ENCODE peak calls at places on chromosomes 16 and 17, in five cellular contexts. F is small intestine, E is heart right ventricle, K is K562, G is lower lobe of right lung. O is an unnamed sample.

GRCh38 chr17:73323622-73324455 is 12.0 kb upstream of the CDC42EP4 start:
- DNase-seq in F (no peak), E (no peak), K (no peak), G (no peak), O (no peak)

GRCh38 chr16:12229759-12230594 is 253.4 kb downstream of the SNX29 start:
- DNase-seq in F (peak; percentile 42), E (no peak), K (no peak), G (no peak), O (no peak)

GRCh38 chr17:4182043-4182442 is 39.0 kb downstream of the CYB5D2 start:
- DNase-seq in F (no peak), E (no peak), K (no peak), G (no peak), O (no peak)

GRCh38 chr17:10447035-10447931 is 22.1 kb downstream of the MYH4 start:
- DNase-seq in F (peak; percentile 90), E (no peak), K (no peak), G (no peak), O (no peak)

GRCh38 chr16:4175849-4176248 is 59.6 kb upstream of the ADCY9 start:
- DNase-seq in F (peak; percentile 30), E (no peak), K (no peak), G (no peak), O (no peak)

GRCh38 chr17:920190-920589 is 59.4 kb downstream of the NXN start:
- DNase-seq in F (no peak), E (no peak), K (no peak), G (no peak), O (no peak)

GRCh38 chr17:48541574-48542113 is 3.3 kb downstream of the HOXB2 start:
- DNase-seq in F (no peak), E (peak; percentile 45), K (peak; percentile 54), G (no peak), O (no peak)

GRCh38 chr17:46157443-46158107 is 35.7 kb downstream of the KANSL1 start:
- DNase-seq in F (no peak), E (no peak), K (no peak), G (no peak), O (no peak)

GRCh38 chr17:80827646-80828643 is 163.7 kb upstream of the CHMP6 start:
- DNase-seq in F (no peak), E (no peak), K (no peak), G (no peak), O (no peak)

GRCh38 chr16:23280483-23280967 is 21.6 kb upstream of the SCNN1B start:
- DNase-seq in F (no peak), E (no peak), K (no peak), G (no peak), O (no peak)

GRCh38 chr16:8533509-8533908 is 56.8 kb downstream of the TMEM114 start:
- DNase-seq in F (no peak), E (no peak), K (no peak), G (no peak), O (no peak)

GRCh38 chr17:49112936-49113335 is 19.6 kb upstream of the B4GALNT2 start:
- DNase-seq in F (no peak), E (no peak), K (no peak), G (no peak), O (no peak)

GRCh38 chr17:29565643-29566472 is 979 bp downstream of the ABHD15 start:
- DNase-seq in F (peak; percentile 86), E (peak; percentile 6), K (no peak), G (peak; percentile 74), O (peak; percentile 72)

GRCh38 chr17:27207073-27207511 is 86.8 kb upstream of the WSB1 start:
- DNase-seq in F (peak; percentile 45), E (no peak), K (no peak), G (no peak), O (no peak)

GRCh38 chr17:73827627-73828241 is 183.5 kb upstream of the SDK2 start:
- DNase-seq in F (no peak), E (peak; percentile 10), K (no peak), G (no peak), O (no peak)

GRCh38 chr17:356671-357434 is 4.2 kb upstream of the RPH3AL start:
- DNase-seq in F (no peak), E (no peak), K (no peak), G (no peak), O (no peak)

GRCh38 chr17:67441052-67441738 is 64.1 kb downstream of the PITPNC1 start:
- DNase-seq in F (peak; percentile 61), E (peak; percentile 21), K (no peak), G (no peak), O (peak; percentile 38)

GRCh38 chr16:4216631-4217030 is 25.2 kb downstream of the SRL start:
- DNase-seq in F (no peak), E (no peak), K (no peak), G (no peak), O (no peak)

GRCh38 chr16:66658143-66658859 is 38.2 kb downstream of the CMTM4 start:
- DNase-seq in F (no peak), E (no peak), K (no peak), G (no peak), O (no peak)

GRCh38 chr17:8856869-8857575 is 10.5 kb downstream of the PIK3R6 start:
- DNase-seq in F (no peak), E (no peak), K (no peak), G (no peak), O (no peak)

GRCh38 chr17:43530303-43531081 is 15.6 kb downstream of the ETV4 start:
- DNase-seq in F (no peak), E (peak; percentile 84), K (peak; percentile 50), G (peak; percentile 70), O (peak; percentile 97)

GRCh38 chr17:43528319-43528987 is 17.7 kb downstream of the ETV4 start:
- DNase-seq in F (no peak), E (peak; percentile 34), K (peak; percentile 38), G (no peak), O (no peak)

GRCh38 chr17:43529977-43530302 is 16.2 kb downstream of the ETV4 start:
- DNase-seq in F (no peak), E (no peak), K (no peak), G (no peak), O (no peak)

GRCh38 chr17:43531082-43531378 is 15.1 kb downstream of the ETV4 start:
- DNase-seq in F (no peak), E (no peak), K (no peak), G (no peak), O (no peak)

GRCh38 chr17:43528988-43529814 is 16.9 kb downstream of the ETV4 start:
- DNase-seq in F (no peak), E (no peak), K (no peak), G (no peak), O (no peak)
- H3K36me3 ChIP-seq in F (peaks cover 2% of the 10 kb centered on the region), E (peaks cover 41% of the 10 kb centered on the region), K (peaks cover 75% of the 10 kb centered on the region), G (peaks cover 37% of the 10 kb centered on the region), O (peaks cover 31% of the 10 kb centered on the region)

DNA sequence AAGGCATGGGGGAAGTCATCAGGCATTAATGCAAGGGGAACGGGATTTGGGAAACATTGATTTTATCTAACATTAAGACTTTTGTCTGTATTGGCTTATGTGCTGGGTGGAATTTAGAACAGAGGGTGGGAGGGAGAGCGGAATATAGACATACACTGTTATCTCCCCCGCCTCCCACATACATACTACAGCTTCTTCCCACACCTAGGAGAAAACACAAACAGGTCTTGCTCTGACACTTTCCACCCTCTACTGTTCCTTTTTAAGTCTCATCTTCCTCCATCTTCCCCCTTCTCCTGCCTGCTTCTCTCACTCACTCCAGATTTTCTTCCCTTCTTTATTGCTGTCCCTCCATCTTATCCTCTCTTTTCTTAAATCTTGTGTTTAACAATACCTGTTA is 425 bp downstream of the OR4D1 start:
- DNase-seq in F (no peak), E (no peak), K (no peak), G (no peak), O (no peak)
- H3K27me3 ChIP-seq in F (no peaks in the 10 kb centered on the region), E (peaks cover 5% of the 10 kb centered on the region), K (peaks cover 12% of the 10 kb centered on the region), G (peaks cover 5% of the 10 kb centered on the region), O (no peaks in the 10 kb centered on the region)

DNA sequence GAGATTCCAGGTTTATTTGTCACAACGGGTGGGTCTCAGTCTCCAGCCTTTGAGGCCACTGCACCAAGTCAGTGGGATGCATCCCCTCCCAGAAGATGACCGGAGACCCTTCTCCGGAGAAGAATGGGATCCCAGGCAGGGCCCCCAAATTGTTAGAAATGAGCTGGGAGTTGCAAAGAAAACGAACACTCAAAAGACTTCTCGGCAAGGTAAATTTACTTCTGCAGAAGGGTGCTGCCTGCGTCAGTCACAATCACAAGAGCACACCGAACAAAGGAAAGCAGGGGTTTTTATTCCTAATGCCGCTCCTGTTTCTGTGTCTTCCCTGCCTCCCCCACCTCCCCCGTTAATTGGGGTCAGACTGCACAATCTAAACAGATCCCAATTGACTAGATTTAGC is 61.4 kb downstream of the ATF7IP2 start:
- DNase-seq in F (no peak), E (no peak), K (no peak), G (no peak), O (no peak)
- H3K9me3 ChIP-seq in F (no peaks in the 10 kb centered on the region), E (peaks cover 4% of the 10 kb centered on the region), K (peaks cover 23% of the 10 kb centered on the region), G (peaks cover 65% of the 10 kb centered on the region), O (peaks cover 25% of the 10 kb centered on the region)

GRCh38 chr17:75823257-75824041 is 20.8 kb downstream of the UNC13D start:
- DNase-seq in F (no peak), E (no peak), K (no peak), G (no peak), O (peak; percentile 8)

GRCh38 chr17:75820411-75821080 is 23.7 kb downstream of the UNC13D start:
- DNase-seq in F (no peak), E (no peak), K (no peak), G (no peak), O (no peak)

GRCh38 chr17:75821552-75821951 is 22.7 kb downstream of the UNC13D start:
- DNase-seq in F (no peak), E (no peak), K (no peak), G (no peak), O (peak; percentile 10)

GRCh38 chr17:75822800-75823166 is 21.4 kb downstream of the UNC13D start:
- DNase-seq in F (no peak), E (no peak), K (no peak), G (no peak), O (no peak)

GRCh38 chr17:75822119-75822799 is 21.9 kb downstream of the UNC13D start:
- DNase-seq in F (peak; percentile 48), E (no peak), K (no peak), G (no peak), O (peak; percentile 65)
- H3K36me3 ChIP-seq in F (peaks cover 17% of the 10 kb centered on the region), E (peaks cover 94% of the 10 kb centered on the region), K (peaks cover 74% of the 10 kb centered on the region), G (peaks cover 95% of the 10 kb centered on the region), O (peaks cover 88% of the 10 kb centered on the region)

O was measured in WERI-Rb-1.